ENCODE peak calls at places on chromosomes 2 and 18, in nine cellular contexts. W, F, K, I, E, D, T, P and U are unnamed samples.

GRCh38 chr2:240433973-240434727 is 1.3 kb upstream of the GPC1 start:
- DNase-seq in F (peak; percentile 59), P (no peak), W (peak; percentile 16), E (no peak), I (peak; percentile 84), D (no peak), T (no peak), K (peak; percentile 96), U (peak; percentile 97)

GRCh38 chr2:9336534-9337354 is 86.6 kb downstream of the ITGB1BP1 start:
- DNase-seq in D (no peak), F (no peak), W (no peak), P (no peak), E (no peak), I (peak; percentile 71), K (peak; percentile 94), T (peak; percentile 77), U (peak; percentile 90)

GRCh38 chr2:221570321-221571107 is 1.6 kb downstream of the EPHA4 start:
- DNase-seq in I (no peak), K (peak; percentile 30), D (peak; percentile 75), W (peak; percentile 29), E (no peak), P (no peak), T (no peak), F (peak; percentile 42), U (peak; percentile 11)

GRCh38 chr18:74375999-74376398 is 60.4 kb downstream of the C18orf63 start:
- DNase-seq in F (no peak), K (no peak), W (no peak), D (no peak), P (no peak), E (no peak), T (no peak), I (peak; percentile 28), U (no peak)

GRCh38 chr2:27408601-27409320 is 630 bp downstream of the PPM1G start:
- DNase-seq in W (peak; percentile 19), F (no peak), I (peak; percentile 29), D (peak; percentile 77), P (peak; percentile 41), E (no peak), K (peak; percentile 11), T (no peak), U (no peak)

GRCh38 chr2:190551928-190552327 is 17.4 kb upstream of the NEMP2 start:
- DNase-seq in K (peak; percentile 76), P (no peak), E (peak; percentile 50), I (no peak), W (no peak), D (no peak), F (no peak), T (no peak), U (no peak)

GRCh38 chr2:181457121-181457740 is at the start of gene ITGA4:
- DNase-seq in E (peak; percentile 79), I (peak; percentile 52), P (peak; percentile 93), T (peak; percentile 66), W (peak; percentile 86), K (peak; percentile 87), F (peak; percentile 78), D (peak; percentile 91), U (peak; percentile 47)

GRCh38 chr2:185859506-185859905 is 120.9 kb downstream of the FSIP2 start:
- DNase-seq in T (no peak), I (no peak), K (no peak), D (no peak), E (no peak), W (no peak), F (no peak), P (no peak), U (no peak)

GRCh38 chr2:128750328-128751165 is 431.9 kb upstream of the HS6ST1 start:
- DNase-seq in E (peak; percentile 27), I (no peak), T (no peak), P (no peak), F (no peak), D (no peak), W (no peak), K (no peak), U (no peak)

GRCh38 chr2:169734172-169734847 is 678 bp downstream of the KLHL23 start:
- DNase-seq in P (no peak), W (no peak), T (peak; percentile 31), D (peak; percentile 73), F (peak; percentile 76), K (peak; percentile 14), E (no peak), I (no peak), U (no peak)

GRCh38 chr2:152550386-152550785 is 166.9 kb downstream of the PRPF40A start:
- DNase-seq in P (no peak), I (no peak), E (no peak), T (peak; percentile 45), D (no peak), K (no peak), W (no peak), F (no peak), U (no peak)

GRCh38 chr2:71783215-71783614 is 329.9 kb downstream of the DYSF start:
- DNase-seq in F (no peak), I (peak; percentile 38), E (no peak), D (no peak), T (no peak), P (no peak), W (no peak), K (no peak), U (no peak)

GRCh38 chr2:238777369-238778067 is 70.4 kb upstream of the TWIST2 start:
- DNase-seq in E (no peak), I (no peak), F (no peak), W (no peak), D (no peak), T (no peak), K (no peak), P (peak; percentile 18), U (no peak)

GRCh38 chr18:37564796-37565137 is 831 bp downstream of the CELF4 start:
- DNase-seq in E (peak; percentile 43), P (no peak), K (peak; percentile 80), F (peak; percentile 84), I (peak; percentile 21), W (no peak), T (peak; percentile 42), D (peak; percentile 93), U (peak; percentile 45)

GRCh38 chr2:109128048-109128465 is 948 bp upstream of the SH3RF3 start:
- DNase-seq in D (peak; percentile 91), I (peak; percentile 77), K (peak; percentile 95), T (peak; percentile 69), F (peak; percentile 82), P (peak; percentile 11), W (peak; percentile 62), E (peak; percentile 82), U (peak; percentile 18)

GRCh38 chr18:28177828-28178635 is 1.1 kb upstream of the CDH2 start:
- DNase-seq in D (peak; percentile 93), K (peak; percentile 70), T (peak; percentile 67), I (peak; percentile 66), E (peak; percentile 34), P (no peak), F (no peak), W (no peak), U (peak; percentile 20)

GRCh38 chr2:112887904-112888303 is 23.1 kb upstream of the IL37 start:
- DNase-seq in F (no peak), I (no peak), W (no peak), T (no peak), K (no peak), D (no peak), E (no peak), P (no peak), U (no peak)

GRCh38 chr2:240930096-240930630 is 24.0 kb downstream of the CROCC2 start:
- DNase-seq in T (peak; percentile 11), P (no peak), W (no peak), I (no peak), E (peak; percentile 28), F (no peak), K (no peak), D (no peak), U (no peak)

GRCh38 chr18:4593895-4594294 is 138.8 kb upstream of the DLGAP1 start:
- DNase-seq in I (no peak), T (no peak), F (no peak), K (no peak), D (no peak), W (no peak), E (no peak), P (no peak), U (no peak)

GRCh38 chr2:42047488-42048317 is at the start of gene PKDCC:
- DNase-seq in K (peak; percentile 96), W (no peak), D (peak; percentile 95), E (peak; percentile 82), I (peak; percentile 84), F (peak; percentile 93), T (peak; percentile 77), P (no peak), U (no peak)
- H3K4me1 ChIP-seq in K (peaks cover 46% of the 10 kb centered on the region), W (peaks cover 6% of the 10 kb centered on the region), D (peaks cover 68% of the 10 kb centered on the region), E (peaks cover 6% of the 10 kb centered on the region), I (peaks cover 52% of the 10 kb centered on the region), F (no peaks in the 10 kb centered on the region), T (peaks cover 38% of the 10 kb centered on the region), P (no peaks in the 10 kb centered on the region), U (no peaks in the 10 kb centered on the region)

DNA sequence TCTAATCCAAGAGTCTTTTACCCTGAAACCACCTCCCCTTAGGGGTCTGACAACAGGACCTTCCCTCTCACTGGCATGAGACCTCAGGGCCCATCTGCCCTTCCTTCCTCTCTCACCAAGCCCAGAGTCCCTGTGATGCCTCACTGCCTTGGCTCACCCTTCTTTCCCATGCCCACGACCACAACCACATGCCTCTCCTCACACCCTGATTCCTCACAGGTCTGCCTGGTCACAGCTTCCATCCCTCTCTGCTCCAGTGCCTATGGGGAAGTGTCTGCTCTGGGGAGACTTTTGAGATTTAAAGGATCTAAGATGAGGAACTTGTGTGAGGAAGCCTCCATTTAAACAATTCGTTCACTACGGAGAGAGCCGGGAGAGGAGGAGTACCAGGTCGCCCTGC is 98.9 kb upstream of the SH3BP4 start:
- DNase-seq in K (no peak), D (no peak), P (no peak), T (no peak), W (no peak), F (no peak), I (no peak), E (no peak), U (no peak)
- H3K4me1 ChIP-seq in K (peaks cover 27% of the 10 kb centered on the region), D (peaks cover 6% of the 10 kb centered on the region), P (no peaks in the 10 kb centered on the region), T (no peaks in the 10 kb centered on the region), W (no peaks in the 10 kb centered on the region), F (no peaks in the 10 kb centered on the region), I (no peaks in the 10 kb centered on the region), E (no peaks in the 10 kb centered on the region), U (no peaks in the 10 kb centered on the region)

DNA sequence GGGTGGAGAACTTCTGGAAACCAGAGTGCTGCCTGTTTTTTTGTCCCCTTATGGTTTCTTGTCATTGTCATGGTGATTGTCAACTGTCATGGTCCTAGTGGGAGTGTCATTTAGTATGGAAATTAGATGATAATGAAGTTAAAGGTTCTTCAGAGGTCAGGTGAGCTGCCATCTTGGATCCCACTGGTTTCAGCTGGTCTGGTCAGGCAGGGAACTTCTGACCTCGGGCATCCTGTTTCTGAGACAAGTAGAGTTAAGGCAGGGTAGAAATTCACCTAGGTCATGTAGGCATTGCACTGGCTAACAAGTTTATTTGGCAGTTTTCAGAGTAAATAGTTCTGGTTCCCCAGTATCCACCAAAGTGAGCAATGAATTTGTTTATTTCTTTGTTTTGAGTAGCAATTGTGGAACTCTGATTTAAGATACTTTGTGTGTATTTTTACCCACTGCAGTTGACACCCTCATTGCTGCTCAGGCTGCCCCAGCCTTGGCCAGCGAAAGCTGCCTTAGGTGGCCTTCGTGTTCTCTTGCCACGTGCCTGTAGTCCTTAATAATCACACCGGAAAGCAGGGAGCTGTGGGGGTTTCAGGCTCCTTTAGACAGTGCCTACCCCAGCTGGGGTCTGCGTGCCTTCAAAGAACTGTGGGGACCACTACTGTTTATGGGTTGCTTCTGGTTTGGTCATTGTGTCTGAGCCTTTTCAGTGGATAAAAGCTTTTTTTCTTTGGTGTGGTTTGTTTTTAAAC is 48.7 kb downstream of the NCK2 start:
- DNase-seq in K (no peak), T (no peak), P (no peak), I (no peak), F (no peak), D (no peak), E (no peak), W (no peak), U (no peak)
- H3K4me1 ChIP-seq in K (peaks cover 33% of the 10 kb centered on the region), T (peaks cover 45% of the 10 kb centered on the region), P (peaks cover 52% of the 10 kb centered on the region), I (peaks cover 10% of the 10 kb centered on the region), F (peaks cover 9% of the 10 kb centered on the region), D (peaks cover 35% of the 10 kb centered on the region), E (peaks cover 31% of the 10 kb centered on the region), W (peaks cover 92% of the 10 kb centered on the region), U (peaks cover 59% of the 10 kb centered on the region)

GRCh38 chr2:233821196-233821595 is 33.1 kb downstream of the HJURP start:
- DNase-seq in E (no peak), I (no peak), D (no peak), W (no peak), K (no peak), F (no peak), T (no peak), P (no peak), U (no peak)
- H3K4me1 ChIP-seq in E (no peaks in the 10 kb centered on the region), I (peaks cover 33% of the 10 kb centered on the region), D (no peaks in the 10 kb centered on the region), W (no peaks in the 10 kb centered on the region), K (no peaks in the 10 kb centered on the region), F (no peaks in the 10 kb centered on the region), T (no peaks in the 10 kb centered on the region), P (no peaks in the 10 kb centered on the region), U (no peaks in the 10 kb centered on the region)